ENCODE peak calls at places on chromosomes 13 and 19, in four cellular contexts. H is psoas muscle, T is B cell, L is A549. W is an unnamed sample.

GRCh38 chr19:2064788-2065524 is 13.9 kb upstream of the MKNK2 start:
- DNase-seq in H (peak), L (no peak), T (no peak), W (no peak)

GRCh38 chr13:103299079-103299478 is 232.9 kb upstream of the SLC10A2 start:
- DNase-seq in L (no peak), H (no peak), T (no peak), W (no peak)

GRCh38 chr13:20125783-20126165 is 35.1 kb downstream of the GJA3 start:
- DNase-seq in L (no peak), H (no peak), T (no peak), W (no peak)

GRCh38 chr13:52047463-52047862 is 23.0 kb downstream of the UTP14C start:
- DNase-seq in T (no peak), L (no peak), H (no peak), W (no peak)

GRCh38 chr13:98774776-98775175 is 22.3 kb upstream of the SLC15A1 start:
- DNase-seq in H (no peak), T (no peak), L (no peak), W (no peak)

GRCh38 chr13:76833465-76833864 is 52.7 kb downstream of the KCTD12 start:
- DNase-seq in T (no peak), H (no peak), L (no peak), W (no peak)

GRCh38 chr13:99191900-99192399 is 8.7 kb upstream of the UBAC2 start:
- DNase-seq in L (no peak), H (no peak), T (no peak), W (no peak)

GRCh38 chr19:38182536-38183210 is 41.3 kb downstream of the DPF1 start:
- DNase-seq in L (no peak), T (no peak), H (no peak), W (no peak)

GRCh38 chr19:21626091-21626490 is 120.7 kb downstream of the ZNF429 start:
- DNase-seq in L (no peak), T (no peak), H (no peak), W (no peak)

GRCh38 chr13:42720116-42720857 is 61.1 kb upstream of the FAM216B start:
- DNase-seq in T (no peak), H (no peak), L (peak), W (no peak)

GRCh38 chr13:109922518-109922917 is 136.1 kb upstream of the IRS2 start:
- DNase-seq in T (no peak), L (no peak), H (no peak), W (no peak)

GRCh38 chr13:22757530-22758120 is 423.2 kb upstream of the SGCG start:
- DNase-seq in H (no peak), L (peak), T (no peak), W (no peak)
- TF ChIP-seq CTCF in H (no peak), L (peak), T (no peak), W (peak)

GRCh38 chr19:56120371-56121179 is 520 bp downstream of the ZNF787 start:
- DNase-seq in T (peak), L (peak), H (peak), W (peak)
- TF ChIP-seq CTCF in T (peak), L (no peak), H (peak), W (peak)

GRCh38 chr13:30409911-30410704 is 12.2 kb upstream of the UBE2L5 start:
- DNase-seq in L (peak), H (no peak), T (no peak), W (no peak)
- TF ChIP-seq CTCF in L (no peak), H (no peak), T (no peak), W (no peak)

GRCh38 chr19:34733266-34733825 is 697 bp upstream of the ZNF181 start:
- DNase-seq in H (peak), L (no peak), T (no peak), W (peak)

GRCh38 chr19:34734601-34735103 is 609 bp downstream of the ZNF181 start:
- DNase-seq in T (no peak), L (no peak), H (no peak), W (no peak)

GRCh38 chr19:34731964-34732363 is 2.1 kb upstream of the ZNF181 start:
- DNase-seq in H (no peak), T (no peak), L (no peak), W (no peak)

GRCh38 chr19:34732548-34733255 is 1.3 kb upstream of the ZNF181 start:
- DNase-seq in T (peak), L (no peak), H (no peak), W (no peak)

GRCh38 chr19:34733826-34734600 is at the start of gene ZNF181:
- DNase-seq in L (peak), T (peak), H (peak), W (peak)
- TF ChIP-seq CTCF in L (peak), T (no peak), H (no peak), W (no peak)

GRCh38 chr13:27411393-27411792 is 13.0 kb upstream of the GTF3A start:
- DNase-seq in L (no peak), T (no peak), H (no peak), W (no peak)
- TF ChIP-seq CTCF in L (no peak), T (no peak), H (no peak), W (no peak)

GRCh38 chr13:97574926-97575325 is 141.0 kb downstream of the RAP2A start:
- DNase-seq in T (no peak), H (no peak), L (peak), W (no peak)
- TF ChIP-seq CTCF in T (peak), H (peak), L (no peak), W (no peak)

GRCh38 chr19:30226464-30227070 is 145.6 kb upstream of the ZNF536 start:
- DNase-seq in L (no peak), H (no peak), T (no peak), W (no peak)

GRCh38 chr19:30227071-30227621 is 145.0 kb upstream of the ZNF536 start:
- DNase-seq in H (no peak), L (no peak), T (no peak), W (no peak)

GRCh38 chr19:30228113-30228725 is 144.0 kb upstream of the ZNF536 start:
- DNase-seq in H (no peak), L (no peak), T (no peak), W (no peak)

GRCh38 chr19:30228726-30229523 is 143.3 kb upstream of the ZNF536 start:
- DNase-seq in L (peak), H (no peak), T (no peak), W (no peak)

GRCh38 chr19:30227661-30228112 is 144.5 kb upstream of the ZNF536 start:
- DNase-seq in T (peak), L (peak), H (peak), W (peak)
- TF ChIP-seq CTCF in T (peak), L (peak), H (peak), W (peak)

GRCh38 chr19:49809987-49810389 is 3.1 kb downstream of the FUZ start:
- DNase-seq in H (no peak), L (no peak), T (no peak), W (no peak)

GRCh38 chr19:49811328-49811727 is 1.8 kb downstream of the FUZ start:
- DNase-seq in H (no peak), L (peak), T (no peak), W (no peak)

GRCh38 chr19:49808762-49809154 is 4.3 kb downstream of the FUZ start:
- DNase-seq in T (peak), H (peak), L (peak), W (peak)

GRCh38 chr19:49807888-49808675 is 5.0 kb downstream of the FUZ start:
- DNase-seq in L (no peak), H (no peak), T (no peak), W (no peak)

DNA sequence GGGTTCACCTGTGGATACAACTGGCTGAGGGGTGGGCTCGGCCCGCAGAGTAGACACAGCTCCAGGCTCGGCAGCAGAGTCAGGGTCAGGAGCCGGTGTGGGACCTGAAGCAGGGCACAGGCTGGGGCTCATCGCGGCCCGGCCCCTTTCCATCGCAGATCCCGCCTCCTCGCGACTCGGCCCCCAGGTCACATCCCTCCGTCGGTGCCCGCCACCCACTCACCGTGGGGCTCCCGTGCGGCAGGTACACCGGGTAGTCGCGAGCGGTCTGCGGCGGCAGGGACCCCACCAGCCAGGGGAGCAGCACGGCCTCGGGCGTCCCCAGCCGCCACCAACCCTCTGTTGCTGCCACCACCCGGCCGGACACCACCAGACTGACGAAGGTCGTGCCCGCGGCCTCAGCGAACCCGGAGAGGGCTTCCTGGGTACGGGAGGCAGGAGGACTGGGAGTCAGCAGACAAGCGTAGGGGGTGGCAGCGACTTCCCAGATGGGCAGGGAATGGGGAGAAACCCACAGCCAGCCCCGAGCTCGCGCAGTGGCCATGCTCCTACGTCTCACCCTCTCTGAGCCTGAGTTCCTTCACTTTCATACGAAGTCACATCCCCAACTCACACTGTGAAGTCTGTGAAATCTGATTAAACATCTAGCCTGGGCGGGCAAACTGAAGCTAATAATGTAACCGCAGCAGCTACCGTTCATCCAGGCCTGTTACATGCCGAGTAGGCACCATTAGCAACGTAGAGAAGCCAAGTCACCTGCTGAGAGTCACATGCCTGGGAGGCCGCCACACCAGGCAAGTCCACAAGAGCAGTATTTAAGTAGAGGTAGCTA is 3.7 kb downstream of the FUZ start:
- DNase-seq in H (peak), T (peak), L (peak), W (peak)
- TF ChIP-seq CTCF in H (peak), T (no peak), L (peak), W (peak)

W was measured in progenitor cell of endocrine pancreas.